ENCODE peak calls at places on chromosomes 16 and 17, in ten cellular contexts. One of them, this sample, is unnamed.

GRCh38 chr17:33989357-33990148 is 265.5 kb upstream of the CCL2 start:
- DNase-seq in MCF 10A: no peak
- DNase-seq in fibroblast of lung: no peak
- DNase-seq in HCT116: no peak
- DNase-seq in AG09309: no peak
- DNase-seq in fibroblast of pulmonary artery: no peak
- DNase-seq in suprapubic skin: no peak
- DNase-seq in kidney: no peak
- DNase-seq in pancreas: no peak
- DNase-seq in CD4-positive, alpha-beta T cell: no peak
- DNase-seq in this sample: no peak

GRCh38 chr16:27177031-27177774 is 26.1 kb upstream of the KDM8 start:
- DNase-seq in MCF 10A: no peak
- DNase-seq in fibroblast of lung: peak
- DNase-seq in HCT116: no peak
- DNase-seq in AG09309: peak
- DNase-seq in fibroblast of pulmonary artery: peak
- DNase-seq in suprapubic skin: no peak
- DNase-seq in kidney: no peak
- DNase-seq in pancreas: no peak
- DNase-seq in CD4-positive, alpha-beta T cell: no peak
- DNase-seq in this sample: peak

GRCh38 chr16:17061326-17061725 is 409.4 kb downstream of the XYLT1 start:
- DNase-seq in MCF 10A: no peak
- DNase-seq in fibroblast of lung: no peak
- DNase-seq in HCT116: no peak
- DNase-seq in AG09309: no peak
- DNase-seq in fibroblast of pulmonary artery: no peak
- DNase-seq in suprapubic skin: no peak
- DNase-seq in kidney: no peak
- DNase-seq in pancreas: no peak
- DNase-seq in CD4-positive, alpha-beta T cell: no peak
- DNase-seq in this sample: no peak

GRCh38 chr17:5753421-5753820 is 169.1 kb upstream of the NLRP1 start:
- DNase-seq in MCF 10A: no peak
- DNase-seq in fibroblast of lung: no peak
- DNase-seq in HCT116: no peak
- DNase-seq in AG09309: no peak
- DNase-seq in fibroblast of pulmonary artery: no peak
- DNase-seq in suprapubic skin: no peak
- DNase-seq in kidney: no peak
- DNase-seq in pancreas: no peak
- DNase-seq in CD4-positive, alpha-beta T cell: no peak
- DNase-seq in this sample: no peak

GRCh38 chr17:47953945-47954344 is 3.7 kb downstream of the PRR15L start:
- DNase-seq in MCF 10A: no peak
- DNase-seq in fibroblast of lung: no peak
- DNase-seq in HCT116: no peak
- DNase-seq in AG09309: no peak
- DNase-seq in fibroblast of pulmonary artery: no peak
- DNase-seq in suprapubic skin: no peak
- DNase-seq in kidney: no peak
- DNase-seq in pancreas: no peak
- DNase-seq in CD4-positive, alpha-beta T cell: no peak
- DNase-seq in this sample: no peak

GRCh38 chr17:4735825-4736651 is 3.6 kb upstream of the ZMYND15 start:
- DNase-seq in MCF 10A: no peak
- DNase-seq in fibroblast of lung: no peak
- DNase-seq in HCT116: no peak
- DNase-seq in AG09309: no peak
- DNase-seq in fibroblast of pulmonary artery: peak
- DNase-seq in suprapubic skin: no peak
- DNase-seq in kidney: peak
- DNase-seq in pancreas: no peak
- DNase-seq in CD4-positive, alpha-beta T cell: no peak
- DNase-seq in this sample: no peak

GRCh38 chr17:73342057-73342522 is 30.3 kb upstream of the CDC42EP4 start:
- DNase-seq in MCF 10A: peak
- DNase-seq in fibroblast of lung: peak
- DNase-seq in HCT116: no peak
- DNase-seq in AG09309: no peak
- DNase-seq in fibroblast of pulmonary artery: peak
- DNase-seq in suprapubic skin: peak
- DNase-seq in kidney: peak
- DNase-seq in pancreas: peak
- DNase-seq in CD4-positive, alpha-beta T cell: no peak
- DNase-seq in this sample: peak

GRCh38 chr17:58741121-58741625 is 14.5 kb upstream of the PPM1E start:
- DNase-seq in MCF 10A: peak
- DNase-seq in fibroblast of lung: peak
- DNase-seq in HCT116: peak
- DNase-seq in AG09309: peak
- DNase-seq in fibroblast of pulmonary artery: peak
- DNase-seq in suprapubic skin: no peak
- DNase-seq in kidney: no peak
- DNase-seq in pancreas: no peak
- DNase-seq in CD4-positive, alpha-beta T cell: no peak
- DNase-seq in this sample: no peak

GRCh38 chr17:75077490-75078096 is 10.2 kb upstream of the SLC16A5 start:
- DNase-seq in MCF 10A: no peak
- DNase-seq in fibroblast of lung: peak
- DNase-seq in HCT116: no peak
- DNase-seq in AG09309: no peak
- DNase-seq in fibroblast of pulmonary artery: no peak
- DNase-seq in suprapubic skin: no peak
- DNase-seq in kidney: peak
- DNase-seq in pancreas: peak
- DNase-seq in CD4-positive, alpha-beta T cell: peak
- DNase-seq in this sample: peak

GRCh38 chr17:71764507-71764906 is 356.3 kb upstream of the SOX9 start:
- DNase-seq in MCF 10A: peak
- DNase-seq in fibroblast of lung: peak
- DNase-seq in HCT116: peak
- DNase-seq in AG09309: no peak
- DNase-seq in fibroblast of pulmonary artery: peak
- DNase-seq in suprapubic skin: no peak
- DNase-seq in kidney: no peak
- DNase-seq in pancreas: peak
- DNase-seq in CD4-positive, alpha-beta T cell: no peak
- DNase-seq in this sample: peak
- TF ChIP-seq CTCF in MCF 10A: no peak
- TF ChIP-seq CTCF in fibroblast of lung: no peak
- TF ChIP-seq CTCF in HCT116: peak
- TF ChIP-seq CTCF in AG09309: peak
- TF ChIP-seq CTCF in fibroblast of pulmonary artery: peak
- TF ChIP-seq CTCF in suprapubic skin: no peak
- TF ChIP-seq CTCF in kidney: no peak
- TF ChIP-seq CTCF in pancreas: peak
- TF ChIP-seq CTCF in CD4-positive, alpha-beta T cell: no peak
- TF ChIP-seq CTCF in this sample: peak

DNA sequence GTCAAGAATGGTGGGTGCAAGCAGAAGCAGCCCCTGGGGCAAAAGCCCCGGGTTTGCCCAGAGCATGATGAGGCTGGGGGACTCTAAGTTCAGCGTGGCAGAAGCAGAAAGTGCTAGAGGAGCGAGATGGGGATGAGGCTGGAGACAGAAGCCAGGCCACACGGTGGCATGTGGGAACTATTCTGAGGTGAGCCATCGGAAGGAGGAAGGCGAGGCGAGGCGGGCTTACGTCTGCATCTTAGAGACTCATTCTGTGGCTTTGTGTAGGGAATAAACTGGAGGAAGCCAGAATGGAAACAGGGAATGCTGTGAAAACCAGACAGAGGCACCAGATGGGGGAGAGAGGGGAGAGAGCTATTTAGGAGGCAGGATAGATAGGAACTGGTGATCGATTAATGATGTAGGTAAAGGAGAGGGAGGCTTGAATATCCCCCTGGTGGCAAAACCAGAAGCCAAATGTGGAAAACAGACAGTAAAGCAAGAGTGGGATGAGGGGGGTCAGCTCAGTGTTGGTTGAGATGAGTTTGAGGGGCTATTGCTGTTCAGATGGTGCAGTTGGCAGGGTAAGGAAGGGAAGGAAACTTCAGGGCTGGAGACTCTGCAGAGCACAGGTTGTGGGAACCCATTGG is 3.1 kb upstream of the TNFSF13 start:
- DNase-seq in MCF 10A: no peak
- DNase-seq in fibroblast of lung: no peak
- DNase-seq in HCT116: no peak
- DNase-seq in AG09309: no peak
- DNase-seq in fibroblast of pulmonary artery: no peak
- DNase-seq in suprapubic skin: no peak
- DNase-seq in kidney: no peak
- DNase-seq in pancreas: no peak
- DNase-seq in CD4-positive, alpha-beta T cell: no peak
- DNase-seq in this sample: no peak
- TF ChIP-seq CTCF in MCF 10A: no peak
- TF ChIP-seq CTCF in fibroblast of lung: peak
- TF ChIP-seq CTCF in HCT116: no peak
- TF ChIP-seq CTCF in AG09309: peak
- TF ChIP-seq CTCF in fibroblast of pulmonary artery: peak
- TF ChIP-seq CTCF in suprapubic skin: no peak
- TF ChIP-seq CTCF in kidney: no peak
- TF ChIP-seq CTCF in pancreas: no peak
- TF ChIP-seq CTCF in CD4-positive, alpha-beta T cell: no peak
- TF ChIP-seq CTCF in this sample: peak

DNA sequence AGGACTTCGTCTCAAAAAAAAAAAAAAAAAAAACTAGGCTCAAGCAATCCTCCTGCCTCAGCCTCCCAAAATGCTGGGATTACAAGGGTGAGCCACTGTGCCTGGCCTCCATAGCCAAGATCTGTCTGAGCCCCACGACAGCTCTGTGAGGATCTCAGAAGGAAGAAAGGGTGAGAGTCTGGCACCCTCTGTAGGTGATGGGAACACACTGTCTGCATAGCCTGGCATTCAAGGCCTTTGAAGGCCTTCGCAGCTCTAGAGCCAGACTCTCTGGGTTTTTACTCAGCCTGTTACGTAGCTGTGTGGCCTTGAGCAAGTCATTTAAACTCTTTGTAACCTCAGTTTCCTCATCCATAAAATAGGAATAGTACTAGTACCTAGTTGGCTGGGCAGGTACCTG is 6.3 kb upstream of the XPO6 start:
- DNase-seq in MCF 10A: peak
- DNase-seq in fibroblast of lung: peak
- DNase-seq in HCT116: peak
- DNase-seq in AG09309: peak
- DNase-seq in fibroblast of pulmonary artery: peak
- DNase-seq in suprapubic skin: no peak
- DNase-seq in kidney: no peak
- DNase-seq in pancreas: no peak
- DNase-seq in CD4-positive, alpha-beta T cell: peak
- DNase-seq in this sample: peak
- TF ChIP-seq CTCF in MCF 10A: peak
- TF ChIP-seq CTCF in fibroblast of lung: peak
- TF ChIP-seq CTCF in HCT116: peak
- TF ChIP-seq CTCF in AG09309: peak
- TF ChIP-seq CTCF in fibroblast of pulmonary artery: peak
- TF ChIP-seq CTCF in suprapubic skin: no peak
- TF ChIP-seq CTCF in kidney: peak
- TF ChIP-seq CTCF in pancreas: no peak
- TF ChIP-seq CTCF in CD4-positive, alpha-beta T cell: peak
- TF ChIP-seq CTCF in this sample: peak

DNA sequence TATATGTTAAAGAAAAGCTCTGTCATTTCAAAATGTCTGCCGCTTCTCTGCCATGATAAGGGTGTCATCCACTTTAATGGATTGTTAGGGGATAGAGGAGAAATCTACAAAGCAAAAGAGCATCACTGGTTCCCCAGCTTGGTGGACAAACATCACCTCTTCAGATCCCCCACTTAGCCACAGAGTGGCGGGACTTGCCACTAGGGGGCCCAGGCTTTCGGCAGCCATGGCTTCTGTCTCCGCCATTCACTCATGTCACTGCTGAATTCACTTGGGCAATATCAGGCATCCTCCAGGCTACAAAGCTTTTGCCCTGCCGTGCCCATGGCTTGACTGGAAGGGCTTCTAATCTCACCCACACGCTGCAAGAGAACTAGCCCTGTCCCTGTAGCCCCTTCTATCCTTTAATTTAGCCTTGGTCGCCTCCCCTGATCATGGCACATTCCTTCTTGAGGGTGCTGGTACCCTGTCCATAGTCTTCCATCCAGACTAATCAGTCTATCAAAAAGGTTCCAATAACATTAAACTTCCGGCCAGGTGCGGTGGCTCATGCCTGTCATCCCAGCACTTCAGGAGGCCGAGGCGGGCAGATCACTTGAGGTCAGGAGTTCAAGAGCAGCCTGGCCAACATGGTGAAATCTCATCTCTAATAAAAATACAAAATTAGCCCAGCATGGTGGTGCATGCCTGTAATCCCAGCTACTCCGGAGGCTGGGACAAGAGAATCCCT is 34.7 kb downstream of the SBK1 start:
- DNase-seq in MCF 10A: peak
- DNase-seq in fibroblast of lung: peak
- DNase-seq in HCT116: peak
- DNase-seq in AG09309: no peak
- DNase-seq in fibroblast of pulmonary artery: peak
- DNase-seq in suprapubic skin: peak
- DNase-seq in kidney: peak
- DNase-seq in pancreas: peak
- DNase-seq in CD4-positive, alpha-beta T cell: peak
- DNase-seq in this sample: peak
- TF ChIP-seq CTCF in MCF 10A: peak
- TF ChIP-seq CTCF in fibroblast of lung: peak
- TF ChIP-seq CTCF in HCT116: peak
- TF ChIP-seq CTCF in AG09309: peak
- TF ChIP-seq CTCF in fibroblast of pulmonary artery: peak
- TF ChIP-seq CTCF in suprapubic skin: no peak
- TF ChIP-seq CTCF in kidney: peak
- TF ChIP-seq CTCF in pancreas: peak
- TF ChIP-seq CTCF in CD4-positive, alpha-beta T cell: peak
- TF ChIP-seq CTCF in this sample: peak

This sample was measured in astrocyte of the spinal cord.